ENCODE peak calls at places on chromosomes 5 and 9, in six cellular contexts. U, H, Y, C, K and F are unnamed samples.

GRCh38 chr5:57863661-57864060 is 381.1 kb upstream of the ACTBL2 start:
- DNase-seq in Y (no peak), C (no peak), K (no peak), H (no peak), U (no peak), F (no peak)

GRCh38 chr5:57199866-57200265 is 26.0 kb downstream of the GPBP1 start:
- DNase-seq in U (no peak), H (no peak), K (no peak), C (no peak), Y (no peak), F (no peak)

GRCh38 chr9:134826336-134827246 is 54.0 kb upstream of the FCN2 start:
- DNase-seq in H (no peak), K (no peak), U (no peak), C (no peak), Y (no peak), F (no peak)

GRCh38 chr5:162067651-162068411 is at the start of gene GABRG2:
- DNase-seq in H (no peak), C (no peak), U (no peak), K (no peak), Y (no peak), F (no peak)

GRCh38 chr9:129889461-129889935 is 54.2 kb downstream of the USP20 start:
- DNase-seq in Y (no peak), K (no peak), C (no peak), H (peak), U (no peak), F (no peak)

GRCh38 chr5:136056336-136056735 is 27.5 kb downstream of the TGFBI start:
- DNase-seq in K (no peak), Y (no peak), C (no peak), H (no peak), U (no peak), F (no peak)

GRCh38 chr5:133643365-133643764 is 31.0 kb upstream of the FSTL4 start:
- DNase-seq in U (no peak), H (no peak), K (no peak), C (no peak), Y (no peak), F (peak)

GRCh38 chr5:87732875-87733768 is 320.4 kb upstream of the CCNH start:
- DNase-seq in H (no peak), K (no peak), U (no peak), C (no peak), Y (no peak), F (no peak)

GRCh38 chr5:80781356-80781755 is 126.6 kb upstream of the DHFR start:
- DNase-seq in U (no peak), K (no peak), C (no peak), H (no peak), Y (no peak), F (no peak)

GRCh38 chr5:86929123-86929766 is 311.5 kb downstream of the COX7C start:
- DNase-seq in K (no peak), U (no peak), H (no peak), Y (no peak), C (no peak), F (no peak)

GRCh38 chr5:1639757-1640156 is 116.0 kb upstream of the LPCAT1 start:
- DNase-seq in Y (no peak), K (no peak), U (peak), H (peak), C (no peak), F (no peak)

GRCh38 chr9:137813651-137814415 is 63.7 kb upstream of the CACNA1B start:
- DNase-seq in Y (no peak), H (peak), U (peak), K (no peak), C (no peak), F (no peak)

GRCh38 chr9:96486351-96487029 is 36.5 kb downstream of the HABP4 start:
- DNase-seq in K (no peak), C (peak), U (no peak), Y (peak), H (no peak), F (no peak)

GRCh38 chr5:144414232-144414631 is 243.6 kb downstream of the KCTD16 start:
- DNase-seq in U (no peak), C (no peak), Y (no peak), H (no peak), K (no peak), F (no peak)

GRCh38 chr9:77848428-77848827 is 183.2 kb downstream of the GNAQ start:
- DNase-seq in K (no peak), C (no peak), H (no peak), Y (no peak), U (no peak), F (no peak)

GRCh38 chr5:142551242-142552067 is 134.4 kb downstream of the FGF1 start:
- DNase-seq in U (no peak), Y (no peak), K (no peak), C (no peak), H (no peak), F (no peak)

GRCh38 chr5:151695464-151695863 is 8.7 kb upstream of the SPARC start:
- DNase-seq in Y (no peak), H (no peak), K (no peak), U (no peak), C (no peak), F (no peak)

GRCh38 chr5:141778211-141778610 is 96.2 kb upstream of the ARAP3 start:
- DNase-seq in H (no peak), U (no peak), K (no peak), C (no peak), Y (no peak), F (no peak)

DNA sequence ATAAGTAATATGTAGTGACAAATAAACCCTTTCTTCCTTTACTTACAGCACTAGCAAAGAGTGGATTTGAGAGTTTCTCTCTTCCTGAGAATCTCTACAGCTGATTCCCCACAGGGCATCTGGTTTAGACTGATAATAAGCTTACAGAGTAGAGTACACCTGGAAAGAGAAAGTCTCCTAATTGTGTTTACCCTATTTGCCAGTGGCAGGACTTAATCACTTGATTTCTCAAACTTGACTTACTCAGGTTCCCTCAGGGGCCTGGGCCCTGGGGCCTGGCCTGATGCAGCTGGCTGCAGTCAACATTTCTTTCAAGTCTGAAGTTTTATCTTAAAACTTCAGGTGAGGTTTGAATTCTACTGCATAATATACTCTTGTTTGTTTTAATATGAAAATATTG is 38.0 kb upstream of the UBTD2 start:
- DNase-seq in K (no peak), C (no peak), H (no peak), U (no peak), Y (no peak), F (no peak)
- TF ChIP-seq POLR2AphosphoS5 in K (no peak), C (no peak), H (no peak), U (no peak), Y (no peak), F (no peak)

GRCh38 chr9:127418037-127418471 is 6.1 kb upstream of the ZNF79 start:
- DNase-seq in Y (no peak), K (peak), H (no peak), U (no peak), C (no peak), F (no peak)
- TF ChIP-seq CTCF in Y (no peak), K (peak), H (no peak), U (no peak), C (peak), F (no peak)

GRCh38 chr9:120877276-120878034 is 467 bp upstream of the PHF19 start:
- DNase-seq in U (no peak), C (peak), H (peak), Y (peak), K (peak), F (no peak)
- TF ChIP-seq POLR2A in U (no peak), C (peak), H (no peak), Y (no peak), K (no peak), F (no peak)

GRCh38 chr9:2174321-2174720 is 159.2 kb downstream of the SMARCA2 start:
- DNase-seq in Y (no peak), C (no peak), H (no peak), U (no peak), K (no peak), F (no peak)
- TF ChIP-seq POLR2AphosphoS5 in Y (no peak), C (no peak), H (no peak), U (no peak), K (no peak), F (no peak)

DNA sequence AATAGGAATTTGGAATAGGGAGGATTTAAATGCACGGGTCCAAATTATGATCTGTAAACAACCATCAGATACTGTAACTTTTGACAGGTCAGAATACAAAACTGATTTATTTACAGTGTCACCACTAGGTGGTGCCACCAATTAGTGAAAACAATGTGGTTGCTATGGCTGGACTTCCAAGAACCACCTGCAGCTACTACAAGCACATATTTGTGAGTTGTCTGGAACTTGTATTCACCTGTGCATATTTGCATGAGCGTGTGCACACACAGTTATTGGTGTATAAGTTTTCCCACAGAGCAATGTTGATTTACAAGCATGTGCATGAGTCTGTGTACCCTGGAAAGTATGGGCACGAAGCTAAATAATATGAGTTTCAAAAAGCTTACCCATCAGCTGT is 3.0 kb upstream of the HRCT1 start:
- DNase-seq in K (peak), U (no peak), C (no peak), Y (no peak), H (no peak), F (no peak)
- TF ChIP-seq CTCF in K (peak), U (peak), C (peak), Y (no peak), H (peak), F (peak)